ENCODE peak calls at places on chromosome 22, in five cellular contexts. One of them, this sample, is unnamed.
A peak's percentile ranks its signal among the peaks of the same experiment; 100 is the strongest.

GRCh38 chr22:44645083-44645482 is 56.9 kb upstream of the PRR5 start:
- DNase-seq in kidney epithelial cell: no peak
- DNase-seq in spleen: no peak
- DNase-seq in WERI-Rb-1: no peak
- DNase-seq in A549: no peak
- DNase-seq in this sample: no peak

GRCh38 chr22:42880815-42881214 is 23.7 kb upstream of the ARFGAP3 start:
- DNase-seq in WERI-Rb-1: no peak
- DNase-seq in A549: no peak
- DNase-seq in kidney epithelial cell: no peak
- DNase-seq in spleen: no peak
- DNase-seq in this sample: no peak

GRCh38 chr22:41512421-41513194 is 31.7 kb downstream of the POLR3H start:
- DNase-seq in spleen: no peak
- DNase-seq in kidney epithelial cell: peak; percentile 34
- DNase-seq in WERI-Rb-1: peak; percentile 54
- DNase-seq in A549: peak; percentile 48
- DNase-seq in this sample: peak; percentile 53

GRCh38 chr22:23498811-23499798 is 81.0 kb downstream of the IGLL1 start:
- DNase-seq in kidney epithelial cell: no peak
- DNase-seq in A549: no peak
- DNase-seq in WERI-Rb-1: no peak
- DNase-seq in spleen: peak; percentile 73
- DNase-seq in this sample: no peak

GRCh38 chr22:33598821-33599220 is 321.5 kb downstream of the LARGE1 start:
- DNase-seq in kidney epithelial cell: no peak
- DNase-seq in WERI-Rb-1: no peak
- DNase-seq in A549: no peak
- DNase-seq in spleen: no peak
- DNase-seq in this sample: no peak

GRCh38 chr22:40829131-40829530 is 10.0 kb upstream of the SLC25A17 start:
- DNase-seq in spleen: no peak
- DNase-seq in A549: no peak
- DNase-seq in WERI-Rb-1: no peak
- DNase-seq in kidney epithelial cell: no peak
- DNase-seq in this sample: no peak

GRCh38 chr22:23692598-23693291 is 1.9 kb downstream of the RGL4 start:
- DNase-seq in A549: no peak
- DNase-seq in WERI-Rb-1: no peak
- DNase-seq in kidney epithelial cell: no peak
- DNase-seq in spleen: no peak
- DNase-seq in this sample: no peak

GRCh38 chr22:24190566-24191208 is 9.4 kb downstream of the SUSD2 start:
- DNase-seq in spleen: no peak
- DNase-seq in kidney epithelial cell: no peak
- DNase-seq in A549: no peak
- DNase-seq in WERI-Rb-1: no peak
- DNase-seq in this sample: no peak

GRCh38 chr22:46684706-46685105 is 53.3 kb downstream of the CERK start:
- DNase-seq in kidney epithelial cell: no peak
- DNase-seq in WERI-Rb-1: no peak
- DNase-seq in A549: no peak
- DNase-seq in spleen: no peak
- DNase-seq in this sample: no peak

GRCh38 chr22:40588726-40589125 is 47.8 kb downstream of the MRTFA start:
- DNase-seq in spleen: no peak
- DNase-seq in A549: peak; percentile 38
- DNase-seq in kidney epithelial cell: no peak
- DNase-seq in WERI-Rb-1: no peak
- DNase-seq in this sample: no peak

GRCh38 chr22:21568207-21569075 is 927 bp downstream of the UBE2L3 start:
- DNase-seq in WERI-Rb-1: peak; percentile 20
- DNase-seq in kidney epithelial cell: no peak
- DNase-seq in A549: peak; percentile 19
- DNase-seq in spleen: peak; percentile 81
- DNase-seq in this sample: no peak

GRCh38 chr22:37982938-37983859 is 1.2 kb downstream of the SOX10 start:
- DNase-seq in WERI-Rb-1: no peak
- DNase-seq in kidney epithelial cell: no peak
- DNase-seq in spleen: no peak
- DNase-seq in A549: no peak
- DNase-seq in this sample: no peak
- H3K4me3 ChIP-seq in WERI-Rb-1: no peak overlapping the region
- H3K4me3 ChIP-seq in kidney epithelial cell: no peak overlapping the region
- H3K4me3 ChIP-seq in spleen: no peak overlapping the region
- H3K4me3 ChIP-seq in A549: no peak overlapping the region
- H3K4me3 ChIP-seq in this sample: no peak overlapping the region

GRCh38 chr22:39421691-39422090 is 22.1 kb downstream of the TAB1 start:
- DNase-seq in kidney epithelial cell: no peak
- DNase-seq in WERI-Rb-1: no peak
- DNase-seq in A549: no peak
- DNase-seq in spleen: no peak
- DNase-seq in this sample: no peak
- TF ChIP-seq CTCF in kidney epithelial cell: no peak
- TF ChIP-seq CTCF in WERI-Rb-1: no peak
- TF ChIP-seq CTCF in A549: no peak
- TF ChIP-seq CTCF in spleen: no peak
- TF ChIP-seq CTCF in this sample: no peak

GRCh38 chr22:31492151-31492550 is 2.5 kb upstream of the EIF4ENIF1 start:
- DNase-seq in kidney epithelial cell: no peak
- DNase-seq in WERI-Rb-1: no peak
- DNase-seq in spleen: no peak
- DNase-seq in A549: no peak
- DNase-seq in this sample: no peak

GRCh38 chr22:31490496-31490925 is 869 bp upstream of the EIF4ENIF1 start:
- DNase-seq in spleen: peak; percentile 90
- DNase-seq in A549: peak; percentile 58
- DNase-seq in kidney epithelial cell: no peak
- DNase-seq in WERI-Rb-1: peak; percentile 28
- DNase-seq in this sample: peak; percentile 31

GRCh38 chr22:31489632-31490495 is at the start of gene EIF4ENIF1:
- DNase-seq in kidney epithelial cell: no peak
- DNase-seq in A549: peak; percentile 80
- DNase-seq in spleen: peak; percentile 97
- DNase-seq in WERI-Rb-1: peak; percentile 92
- DNase-seq in this sample: peak; percentile 50

GRCh38 chr22:31488988-31489617 is 539 bp downstream of the EIF4ENIF1 start:
- DNase-seq in spleen: peak; percentile 92
- DNase-seq in A549: peak; percentile 21
- DNase-seq in kidney epithelial cell: no peak
- DNase-seq in WERI-Rb-1: peak; percentile 53
- DNase-seq in this sample: no peak

GRCh38 chr22:31491218-31491962 is 1.7 kb upstream of the EIF4ENIF1 start:
- DNase-seq in WERI-Rb-1: peak; percentile 26
- DNase-seq in spleen: no peak
- DNase-seq in kidney epithelial cell: no peak
- DNase-seq in A549: no peak
- DNase-seq in this sample: no peak
- H3K4me3 ChIP-seq in WERI-Rb-1: no peak overlapping the region
- H3K4me3 ChIP-seq in spleen: peak overlapping the region; percentile 96
- H3K4me3 ChIP-seq in kidney epithelial cell: no peak overlapping the region
- H3K4me3 ChIP-seq in A549: no peak overlapping the region
- H3K4me3 ChIP-seq in this sample: no peak overlapping the region

GRCh38 chr22:39292561-39293074 is 26.8 kb downstream of the RPL3 start:
- DNase-seq in spleen: peak; percentile 93
- DNase-seq in kidney epithelial cell: peak; percentile 92
- DNase-seq in A549: peak; percentile 93
- DNase-seq in WERI-Rb-1: peak; percentile 27
- DNase-seq in this sample: peak; percentile 86

GRCh38 chr22:39291501-39291900 is 27.9 kb downstream of the RPL3 start:
- DNase-seq in spleen: no peak
- DNase-seq in kidney epithelial cell: no peak
- DNase-seq in WERI-Rb-1: no peak
- DNase-seq in A549: no peak
- DNase-seq in this sample: no peak

GRCh38 chr22:39290248-39290720 is 29.1 kb downstream of the RPL3 start:
- DNase-seq in spleen: peak; percentile 61
- DNase-seq in A549: no peak
- DNase-seq in kidney epithelial cell: no peak
- DNase-seq in WERI-Rb-1: no peak
- DNase-seq in this sample: no peak

GRCh38 chr22:39290724-39291161 is 28.7 kb downstream of the RPL3 start:
- DNase-seq in kidney epithelial cell: peak; percentile 86
- DNase-seq in A549: peak; percentile 77
- DNase-seq in spleen: no peak
- DNase-seq in WERI-Rb-1: no peak
- DNase-seq in this sample: no peak

DNA sequence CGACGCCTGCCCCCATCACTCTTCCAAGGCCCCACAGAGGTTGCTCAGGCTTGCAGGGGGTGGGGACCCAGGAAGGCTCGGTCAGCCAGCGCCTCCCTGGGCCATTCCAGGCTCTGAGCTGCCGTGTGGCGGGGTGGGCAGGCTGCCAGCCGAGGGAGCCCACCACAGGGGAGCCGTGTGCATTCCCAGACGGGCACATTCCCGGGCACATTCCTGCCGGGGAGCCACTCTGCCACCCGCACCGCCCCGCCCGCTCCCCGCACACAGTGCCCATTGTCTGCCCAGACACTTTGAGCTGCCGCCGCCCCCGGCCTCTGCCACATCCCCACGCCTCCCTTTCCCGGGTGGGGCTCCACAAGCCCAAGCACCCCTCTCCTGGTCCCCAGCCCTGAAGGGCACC is 27.4 kb downstream of the RPL3 start:
- DNase-seq in WERI-Rb-1: no peak
- DNase-seq in spleen: no peak
- DNase-seq in A549: peak; percentile 48
- DNase-seq in kidney epithelial cell: no peak
- DNase-seq in this sample: no peak
- TF ChIP-seq CTCF in WERI-Rb-1: no peak
- TF ChIP-seq CTCF in spleen: no peak
- TF ChIP-seq CTCF in A549: no peak
- TF ChIP-seq CTCF in kidney epithelial cell: no peak
- TF ChIP-seq CTCF in this sample: no peak

DNA sequence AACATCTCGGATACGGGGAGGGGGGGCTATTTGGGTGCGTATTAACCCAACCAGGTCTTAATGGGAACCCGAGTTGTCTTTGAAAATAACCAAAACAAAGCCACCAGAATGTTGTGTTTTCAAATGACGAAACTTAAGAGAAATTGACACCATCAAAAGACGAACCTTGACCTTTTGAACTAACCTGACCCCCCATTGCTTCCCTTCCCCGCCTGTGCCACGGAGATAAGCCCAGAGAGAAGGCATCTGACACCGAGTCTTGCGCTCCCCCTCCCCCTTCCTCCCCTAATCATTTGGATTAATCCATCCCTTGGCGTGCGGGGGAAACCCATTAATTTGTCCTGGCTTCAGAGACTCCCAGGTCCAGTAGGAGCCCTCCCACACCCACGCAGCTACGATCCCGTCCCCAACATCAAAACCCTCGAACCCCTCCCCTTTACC is 4.5 kb upstream of the GCAT start:
- DNase-seq in WERI-Rb-1: peak; percentile 60
- DNase-seq in spleen: no peak
- DNase-seq in A549: no peak
- DNase-seq in kidney epithelial cell: no peak
- DNase-seq in this sample: no peak
- H3K4me3 ChIP-seq in WERI-Rb-1: peak overlapping the region; percentile 79
- H3K4me3 ChIP-seq in spleen: no peak overlapping the region
- H3K4me3 ChIP-seq in A549: peak overlapping the region; percentile 64
- H3K4me3 ChIP-seq in kidney epithelial cell: peak overlapping the region; percentile 52
- H3K4me3 ChIP-seq in this sample: no peak overlapping the region

GRCh38 chr22:31659246-31659645 is 2.8 kb downstream of the PISD start:
- DNase-seq in WERI-Rb-1: no peak
- DNase-seq in spleen: no peak
- DNase-seq in A549: no peak
- DNase-seq in kidney epithelial cell: peak; percentile 54
- DNase-seq in this sample: no peak

GRCh38 chr22:31662668-31663037 is 638 bp upstream of the PISD start:
- DNase-seq in spleen: no peak
- DNase-seq in WERI-Rb-1: no peak
- DNase-seq in A549: no peak
- DNase-seq in kidney epithelial cell: no peak
- DNase-seq in this sample: no peak

GRCh38 chr22:31661851-31662667 is at the start of gene PISD:
- DNase-seq in A549: peak; percentile 94
- DNase-seq in spleen: peak; percentile 98
- DNase-seq in WERI-Rb-1: peak; percentile 94
- DNase-seq in kidney epithelial cell: peak; percentile 89
- DNase-seq in this sample: peak; percentile 91
- TF ChIP-seq CTCF in A549: no peak
- TF ChIP-seq CTCF in spleen: peak; percentile 35
- TF ChIP-seq CTCF in WERI-Rb-1: no peak
- TF ChIP-seq CTCF in kidney epithelial cell: no peak
- TF ChIP-seq CTCF in this sample: no peak

This sample was measured in astrocyte of the cerebellum.